ENCODE peak calls at places on chromosomes 1 and 21, in seven cellular contexts. J is CD8-positive, alpha-beta memory T cell; T is right atrium auricular region; Y is astrocyte; A is PC-3; X is tibial artery; M is CD4-positive, alpha-beta memory T cell. Q is an unnamed sample.

GRCh38 chr1:224683981-224684380 is 67.9 kb downstream of the CNIH3 start:
- DNase-seq in J (no peak), T (no peak), Y (no peak), A (no peak), X (no peak), M (no peak), Q (no peak)

GRCh38 chr1:72442251-72442650 is 159.9 kb upstream of the NEGR1 start:
- DNase-seq in J (no peak), T (no peak), Y (peak; percentile 46), A (peak; percentile 23), X (no peak), M (no peak), Q (no peak)

GRCh38 chr1:195897072-195897471 is 711.2 kb downstream of the KCNT2 start:
- DNase-seq in J (no peak), T (no peak), Y (no peak), A (peak; percentile 22), X (no peak), M (no peak), Q (no peak)

GRCh38 chr21:29499734-29500343 is 201.1 kb downstream of the BACH1 start:
- DNase-seq in J (no peak), T (no peak), Y (no peak), A (peak; percentile 67), X (no peak), M (no peak), Q (peak; percentile 37)

GRCh38 chr1:36942093-36942492 is 92.2 kb downstream of the GRIK3 start:
- DNase-seq in J (no peak), T (no peak), Y (no peak), A (no peak), X (no peak), M (no peak), Q (no peak)

GRCh38 chr1:99969729-99970591 is at the start of gene SLC35A3:
- DNase-seq in J (peak; percentile 79), T (peak; percentile 79), Y (peak; percentile 63), A (peak; percentile 83), X (peak; percentile 64), M (peak; percentile 82), Q (peak; percentile 95)

GRCh38 chr1:167136191-167136614 is 42.3 kb downstream of the STYXL2 start:
- DNase-seq in J (no peak), T (no peak), Y (peak; percentile 76), A (peak; percentile 65), X (no peak), M (no peak), Q (no peak)

GRCh38 chr1:182968151-182968741 is 15.3 kb upstream of the SHCBP1L start:
- DNase-seq in J (no peak), T (no peak), Y (peak; percentile 69), A (peak; percentile 80), X (no peak), M (no peak), Q (no peak)

GRCh38 chr1:229027622-229028182 is 243.2 kb upstream of the RAB4A start:
- DNase-seq in J (peak; percentile 10), T (no peak), Y (no peak), A (peak; percentile 20), X (peak; percentile 42), M (no peak), Q (peak; percentile 77)

GRCh38 chr1:23394664-23395063 is 25.0 kb upstream of the ZNF436 start:
- DNase-seq in J (no peak), T (peak; percentile 90), Y (peak; percentile 90), A (no peak), X (peak; percentile 87), M (no peak), Q (peak; percentile 41)

GRCh38 chr1:43388021-43388575 is 1.5 kb downstream of the MED8 start:
- DNase-seq in J (no peak), T (no peak), Y (no peak), A (peak; percentile 72), X (no peak), M (no peak), Q (peak; percentile 49)

GRCh38 chr1:171126504-171126903 is 35.8 kb downstream of the FMO3 start:
- DNase-seq in J (no peak), T (no peak), Y (no peak), A (no peak), X (peak; percentile 63), M (no peak), Q (peak; percentile 26)

GRCh38 chr1:55876276-55877060 is 661.3 kb upstream of the USP24 start:
- DNase-seq in J (no peak), T (no peak), Y (no peak), A (no peak), X (peak; percentile 44), M (no peak), Q (no peak)

GRCh38 chr1:232012773-232013386 is 386.3 kb downstream of the DISC1 start:
- DNase-seq in J (no peak), T (peak; percentile 78), Y (peak; percentile 92), A (no peak), X (peak; percentile 57), M (no peak), Q (no peak)

GRCh38 chr1:41530411-41530810 is 45.9 kb upstream of the EDN2 start:
- DNase-seq in J (no peak), T (no peak), Y (no peak), A (no peak), X (peak; percentile 2), M (no peak), Q (no peak)

GRCh38 chr1:180507826-180508724 is 5.7 kb upstream of the ACBD6 start:
- DNase-seq in J (no peak), T (no peak), Y (peak; percentile 73), A (peak; percentile 54), X (no peak), M (peak; percentile 40), Q (peak; percentile 79)

GRCh38 chr1:54510715-54511270 is 37.2 kb upstream of the ACOT11 start:
- DNase-seq in J (no peak), T (no peak), Y (no peak), A (no peak), X (no peak), M (no peak), Q (no peak)

GRCh38 chr1:28510350-28511223 is 4.7 kb downstream of the RCC1 start:
- DNase-seq in J (no peak), T (no peak), Y (peak; percentile 38), A (peak; percentile 66), X (no peak), M (peak; percentile 44), Q (no peak)

GRCh38 chr1:163928080-163928479 is 606.3 kb downstream of the NUF2 start:
- DNase-seq in J (no peak), T (no peak), Y (no peak), A (no peak), X (no peak), M (no peak), Q (no peak)

GRCh38 chr21:34133802-34134201 is 60.4 kb downstream of the MRPS6 start:
- DNase-seq in J (no peak), T (no peak), Y (no peak), A (no peak), X (no peak), M (no peak), Q (no peak)

GRCh38 chr1:189253601-189254350 is 1223.9 kb downstream of the BRINP3 start:
- DNase-seq in J (no peak), T (no peak), Y (no peak), A (no peak), X (no peak), M (no peak), Q (peak; percentile 56)

GRCh38 chr1:205810448-205811157 is 2.4 kb downstream of the SLC41A1 start:
- DNase-seq in J (no peak), T (no peak), Y (no peak), A (peak; percentile 16), X (no peak), M (no peak), Q (no peak)

GRCh38 chr1:205600085-205600484 is 31.7 kb downstream of the ELK4 start:
- DNase-seq in J (no peak), T (no peak), Y (peak; percentile 76), A (peak; percentile 39), X (no peak), M (no peak), Q (no peak)

GRCh38 chr21:25506887-25507286 is 100.4 kb downstream of the MRPL39 start:
- DNase-seq in J (no peak), T (no peak), Y (peak; percentile 63), A (peak; percentile 85), X (no peak), M (no peak), Q (no peak)

GRCh38 chr1:32031578-32032286 is 18.1 kb downstream of the KHDRBS1 start:
- DNase-seq in J (no peak), T (no peak), Y (peak; percentile 71), A (peak; percentile 75), X (no peak), M (no peak), Q (no peak)

DNA sequence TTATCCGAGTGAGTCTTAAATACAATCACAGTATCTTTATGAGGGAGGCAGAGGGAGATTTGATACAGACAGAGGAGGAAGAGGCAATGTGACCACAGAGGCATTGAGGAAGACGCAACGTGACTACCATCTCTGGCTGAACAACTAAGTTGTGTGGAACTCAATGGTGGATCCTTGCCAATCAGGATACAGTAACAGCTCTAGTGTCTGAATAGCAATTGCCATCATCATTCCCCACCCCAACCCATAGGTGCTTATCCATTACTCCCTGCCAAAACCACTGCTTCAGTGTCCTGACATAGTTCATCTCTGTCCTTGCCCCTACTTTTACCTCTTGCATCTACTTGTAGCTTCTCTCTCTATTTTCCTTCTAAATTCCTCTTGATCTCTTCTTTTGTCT is 20.5 kb upstream of the RHBDL2 start:
- DNase-seq in J (no peak), T (no peak), Y (peak; percentile 83), A (peak; percentile 60), X (no peak), M (no peak), Q (no peak)
- H3K27ac ChIP-seq in J (no peak overlapping the region), T (no peak overlapping the region), Y (peak overlapping the region; percentile 24), A (peak overlapping the region; percentile 34), X (no peak overlapping the region), M (no peak overlapping the region), Q (no peak overlapping the region)

DNA sequence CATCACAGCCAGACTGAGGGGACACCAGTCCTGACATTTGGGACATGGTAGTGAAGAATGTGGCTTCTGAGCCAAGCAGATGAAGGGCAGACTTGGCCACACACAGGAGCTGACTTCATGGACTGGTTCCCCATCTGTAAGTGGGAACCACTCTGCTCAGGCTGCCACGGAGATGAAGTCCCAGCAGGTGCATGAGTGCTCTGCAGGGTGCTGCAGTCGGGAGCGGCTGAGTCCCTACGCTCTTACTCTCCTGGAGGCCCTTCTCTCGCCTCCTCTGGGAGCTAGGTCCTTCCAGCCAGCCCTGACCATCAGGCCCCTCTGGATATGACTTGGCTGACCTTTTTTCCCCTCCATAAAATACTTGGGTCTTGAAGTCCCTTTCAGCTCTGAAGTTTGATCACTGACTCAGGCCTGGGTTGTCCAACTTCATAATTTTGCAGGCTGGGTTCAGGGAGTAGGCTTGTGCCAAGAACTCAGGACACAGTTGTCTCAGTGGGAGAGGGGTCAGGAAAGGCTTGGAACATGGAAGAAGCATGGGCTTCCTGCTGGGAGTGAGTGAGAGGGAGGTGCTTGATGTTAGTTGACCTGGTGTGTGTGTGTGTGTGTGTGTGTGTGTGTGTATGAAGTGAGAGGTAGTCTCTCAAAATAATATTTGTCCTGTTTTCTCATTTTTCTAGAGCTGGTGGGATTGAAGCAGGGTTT is 21.0 kb upstream of the EPS8L3 start:
- DNase-seq in J (no peak), T (no peak), Y (no peak), A (no peak), X (peak; percentile 12), M (no peak), Q (no peak)
- H3K4me1 ChIP-seq in J (peaks cover 15% of the 10 kb centered on the region), T (peaks cover 40% of the 10 kb centered on the region), Y (peaks cover 8% of the 10 kb centered on the region), A (peaks cover 55% of the 10 kb centered on the region), X (peaks cover 37% of the 10 kb centered on the region), M (peaks cover 26% of the 10 kb centered on the region), Q (peaks cover 23% of the 10 kb centered on the region)

GRCh38 chr1:221988829-221989228 is 246.9 kb upstream of the DUSP10 start:
- DNase-seq in J (no peak), T (no peak), Y (no peak), A (no peak), X (no peak), M (no peak), Q (no peak)
- H3K27ac ChIP-seq in J (no peak overlapping the region), T (no peak overlapping the region), Y (no peak overlapping the region), A (no peak overlapping the region), X (no peak overlapping the region), M (no peak overlapping the region), Q (no peak overlapping the region)

GRCh38 chr1:230090194-230090711 is 23.2 kb downstream of the GALNT2 start:
- DNase-seq in J (no peak), T (no peak), Y (peak; percentile 89), A (peak; percentile 96), X (no peak), M (no peak), Q (no peak)
- H3K4me1 ChIP-seq in J (no peaks in the 10 kb centered on the region), T (peaks cover 16% of the 10 kb centered on the region), Y (peaks cover 58% of the 10 kb centered on the region), A (peaks cover 82% of the 10 kb centered on the region), X (peaks cover 44% of the 10 kb centered on the region), M (no peaks in the 10 kb centered on the region), Q (peaks cover 35% of the 10 kb centered on the region)